ENCODE peak calls at places on chromosomes 16 and 17, in nine cellular contexts. T, E, C, Z, X, J, G, W and N are unnamed samples.
A peak's percentile ranks its signal among the peaks of the same experiment; 100 is the strongest.

GRCh38 chr16:51441331-51441730 is 290.3 kb upstream of the SALL1 start:
- DNase-seq in T (no peak), E (no peak), C (no peak), Z (no peak), X (no peak), J (no peak), G (no peak), W (no peak), N (no peak)

GRCh38 chr17:74271902-74272563 is 2.0 kb upstream of the DNAI2 start:
- DNase-seq in T (no peak), E (no peak), C (no peak), Z (no peak), X (peak; percentile 63), J (no peak), G (no peak), W (peak; percentile 70), N (no peak)

GRCh38 chr17:38877130-38877851 is 7.4 kb downstream of the LASP1 start:
- DNase-seq in T (no peak), E (no peak), C (no peak), Z (no peak), X (no peak), J (no peak), G (no peak), W (no peak), N (peak; percentile 70)

GRCh38 chr17:30279156-30279555 is 12.6 kb downstream of the BLMH start:
- DNase-seq in T (no peak), E (no peak), C (no peak), Z (no peak), X (no peak), J (no peak), G (no peak), W (no peak), N (no peak)

GRCh38 chr17:71919181-71919580 is 201.6 kb upstream of the SOX9 start:
- DNase-seq in T (no peak), E (no peak), C (no peak), Z (no peak), X (no peak), J (no peak), G (no peak), W (no peak), N (no peak)

GRCh38 chr16:1371054-1371978 is 19.6 kb downstream of the GNPTG start:
- DNase-seq in T (no peak), E (no peak), C (no peak), Z (no peak), X (no peak), J (no peak), G (no peak), W (no peak), N (no peak)

GRCh38 chr16:53504665-53505064 is 1.7 kb upstream of the AKTIP start:
- DNase-seq in T (no peak), E (no peak), C (no peak), Z (no peak), X (no peak), J (no peak), G (no peak), W (peak; percentile 59), N (peak; percentile 50)

GRCh38 chr16:46817961-46818360 is 13.0 kb downstream of the C16orf87 start:
- DNase-seq in T (no peak), E (no peak), C (no peak), Z (no peak), X (no peak), J (no peak), G (peak; percentile 19), W (peak; percentile 59), N (no peak)

GRCh38 chr17:18235743-18236256 is 10.4 kb downstream of the LLGL1 start:
- DNase-seq in T (no peak), E (no peak), C (no peak), Z (no peak), X (no peak), J (no peak), G (peak; percentile 91), W (peak; percentile 80), N (peak; percentile 76)

GRCh38 chr17:32755045-32755805 is 121.7 kb downstream of the MYO1D start:
- DNase-seq in T (peak; percentile 15), E (no peak), C (no peak), Z (no peak), X (no peak), J (no peak), G (peak; percentile 80), W (peak; percentile 66), N (no peak)

GRCh38 chr16:8848939-8849391 is 19.8 kb downstream of the CARHSP1 start:
- DNase-seq in T (no peak), E (no peak), C (no peak), Z (no peak), X (peak; percentile 2), J (no peak), G (peak; percentile 84), W (peak; percentile 67), N (no peak)

GRCh38 chr17:76495663-76496400 is 5.4 kb downstream of the RHBDF2 start:
- DNase-seq in T (no peak), E (no peak), C (no peak), Z (no peak), X (no peak), J (no peak), G (no peak), W (no peak), N (no peak)

GRCh38 chr17:82020874-82021727 is 1.6 kb downstream of the CENPX start:
- DNase-seq in T (peak; percentile 58), E (peak; percentile 68), C (peak; percentile 72), Z (no peak), X (peak; percentile 62), J (peak; percentile 53), G (peak; percentile 79), W (peak; percentile 63), N (peak; percentile 84)

GRCh38 chr17:6455321-6455705 is 11.1 kb downstream of the PIMREG start:
- DNase-seq in T (peak; percentile 59), E (no peak), C (no peak), Z (no peak), X (no peak), J (peak; percentile 54), G (no peak), W (peak; percentile 35), N (peak; percentile 53)

GRCh38 chr17:82941021-82942001 is 101.5 kb upstream of the ZNF750 start:
- DNase-seq in T (no peak), E (no peak), C (no peak), Z (peak; percentile 16), X (no peak), J (no peak), G (no peak), W (no peak), N (no peak)

GRCh38 chr16:54633943-54634362 is 296.7 kb upstream of the IRX5 start:
- DNase-seq in T (no peak), E (no peak), C (peak; percentile 17), Z (no peak), X (peak; percentile 27), J (peak; percentile 28), G (no peak), W (peak; percentile 16), N (peak; percentile 3)

DNA sequence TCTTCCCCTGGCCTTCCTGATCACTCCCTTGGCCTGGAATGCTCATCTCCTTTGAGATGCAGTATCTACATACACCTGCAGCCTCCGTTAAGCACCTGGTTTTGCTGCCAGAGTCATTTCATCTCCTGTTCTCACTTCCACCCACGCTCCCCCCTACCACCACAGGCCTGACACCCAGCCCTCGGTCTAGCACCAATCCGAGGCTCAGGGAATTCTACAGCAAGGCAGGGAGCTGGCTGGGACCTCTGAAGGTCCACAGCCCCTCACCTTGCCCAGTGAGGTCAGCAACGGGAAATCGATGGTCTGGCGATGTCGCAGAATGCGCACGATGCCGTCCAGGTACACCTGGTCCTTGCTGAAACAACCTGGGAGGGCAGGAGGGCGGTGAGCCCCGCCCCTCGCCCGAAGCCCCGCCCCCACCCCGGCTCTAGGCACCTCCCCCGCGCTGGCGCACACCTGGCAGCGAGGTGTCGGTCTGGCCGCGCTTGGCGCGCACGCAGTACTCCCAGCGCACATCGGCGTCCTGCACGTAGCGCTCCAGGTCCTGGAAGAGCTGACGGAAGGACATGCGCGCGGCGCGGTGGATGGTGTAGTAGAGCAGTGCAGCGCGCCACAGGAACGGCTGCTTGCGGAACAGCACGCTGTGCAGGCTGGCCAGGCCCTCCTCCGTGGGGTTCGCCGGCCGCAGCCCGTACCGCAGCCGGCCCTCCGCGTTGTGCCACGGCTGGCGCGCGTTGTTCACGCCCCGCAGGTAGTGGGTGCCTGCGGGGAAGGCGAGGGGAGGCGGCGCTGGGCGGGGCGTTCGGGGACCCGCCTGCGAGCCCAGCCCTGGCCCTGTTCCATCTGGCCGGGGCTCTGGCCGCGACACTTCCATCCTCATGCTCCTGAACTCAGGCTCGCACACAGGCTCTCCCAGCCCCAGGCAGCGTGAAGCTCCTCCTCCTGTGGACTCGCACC is 5.7 kb downstream of the MATCAP1 start:
- DNase-seq in T (peak; percentile 65), E (peak; percentile 92), C (peak; percentile 85), Z (no peak), X (no peak), J (no peak), G (no peak), W (peak; percentile 52), N (peak; percentile 81)
- TF ChIP-seq CTCF in T (no peak), E (no peak), C (peak; percentile 41), Z (no peak), X (peak; percentile 23), J (no peak), G (no peak), W (no peak), N (peak; percentile 17)

GRCh38 chr16:75305364-75306101 is 54.1 kb upstream of the BCAR1 start:
- DNase-seq in T (peak; percentile 39), E (peak; percentile 87), C (peak; percentile 90), Z (peak; percentile 83), X (peak; percentile 63), J (peak; percentile 44), G (peak; percentile 100), W (peak; percentile 100), N (peak; percentile 82)
- TF ChIP-seq CTCF in T (no peak), E (no peak), C (no peak), Z (no peak), X (no peak), J (no peak), G (peak; percentile 32), W (no peak), N (no peak)

GRCh38 chr16:85479972-85480726 is 133.0 kb upstream of the GSE1 start:
- DNase-seq in T (no peak), E (no peak), C (peak; percentile 28), Z (no peak), X (no peak), J (no peak), G (no peak), W (no peak), N (peak; percentile 38)
- TF ChIP-seq CTCF in T (peak; percentile 66), E (no peak), C (peak; percentile 57), Z (no peak), X (peak; percentile 36), J (no peak), G (no peak), W (no peak), N (no peak)

GRCh38 chr16:29790183-29790948 is at the start of gene KIF22:
- DNase-seq in T (peak; percentile 100), E (peak; percentile 99), C (peak; percentile 98), Z (peak; percentile 96), X (peak; percentile 99), J (peak; percentile 99), G (peak; percentile 98), W (peak; percentile 98), N (peak; percentile 100)

GRCh38 chr16:29779474-29779873 is 1.4 kb downstream of the ZG16 start:
- DNase-seq in T (no peak), E (no peak), C (no peak), Z (no peak), X (no peak), J (no peak), G (no peak), W (no peak), N (no peak)

GRCh38 chr16:29784157-29784556 is 6.1 kb downstream of the ZG16 start:
- DNase-seq in T (no peak), E (no peak), C (no peak), Z (no peak), X (no peak), J (no peak), G (no peak), W (no peak), N (peak; percentile 62)

GRCh38 chr16:29789775-29790182 is 772 bp upstream of the KIF22 start:
- DNase-seq in T (no peak), E (no peak), C (no peak), Z (no peak), X (no peak), J (no peak), G (no peak), W (no peak), N (no peak)

GRCh38 chr16:29784901-29785500 is 5.5 kb upstream of the KIF22 start:
- DNase-seq in T (peak; percentile 81), E (peak; percentile 53), C (peak; percentile 13), Z (peak; percentile 49), X (peak; percentile 74), J (peak; percentile 88), G (no peak), W (peak; percentile 58), N (peak; percentile 84)
- TF ChIP-seq CTCF in T (peak; percentile 94), E (peak; percentile 77), C (peak; percentile 47), Z (peak; percentile 34), X (peak; percentile 90), J (peak; percentile 79), G (peak; percentile 73), W (peak; percentile 72), N (peak; percentile 91)